ENCODE peak calls at places on chromosomes 12 and 14, in ten cellular contexts. G is breast epithelium; J is testis; H is activated CD4-positive, alpha-beta T cell treated with anti-CD3 and anti-CD28 coated beads for 4 hours; T is mesendoderm; N is hypothalamus; K is type B pancreatic cell; Y is left ventricle myocardium inferior; E is activated T-cell treated with anti-CD3 and anti-CD28 coated beads, Interleukin-2, amount 50 U/mL, for 4 hours; M is T follicular helper cell. F is an unnamed sample.
A peak's percentile ranks its signal among the peaks of the same experiment; 100 is the strongest.

GRCh38 chr14:58978336-58978735 is 210.1 kb upstream of the DAAM1 start:
- DNase-seq in G (no peak), J (no peak), H (no peak), T (no peak), N (no peak), K (no peak), Y (peak; percentile 64), E (no peak), M (no peak), F (peak; percentile 65)

GRCh38 chr12:581321-581720 is 81.9 kb downstream of the NINJ2 start:
- DNase-seq in G (no peak), J (no peak), H (no peak), T (no peak), N (no peak), K (no peak), Y (peak; percentile 40), E (no peak), M (no peak), F (peak; percentile 63)

GRCh38 chr14:83071888-83072501 is 1538.3 kb upstream of the SEL1L start:
- DNase-seq in G (no peak), J (no peak), H (no peak), T (peak; percentile 69), N (no peak), K (no peak), Y (no peak), E (no peak), M (no peak), F (no peak)

GRCh38 chr12:24770851-24771250 is 178.1 kb downstream of the BCAT1 start:
- DNase-seq in G (no peak), J (no peak), H (no peak), T (no peak), N (no peak), K (no peak), Y (no peak), E (no peak), M (no peak), F (no peak)

GRCh38 chr12:92452763-92453162 is 250.0 kb upstream of the PLEKHG7 start:
- DNase-seq in G (no peak), J (no peak), H (no peak), T (no peak), N (no peak), K (no peak), Y (no peak), E (no peak), M (no peak), F (no peak)

GRCh38 chr12:19236656-19237055 is 107.1 kb downstream of the PLEKHA5 start:
- DNase-seq in G (no peak), J (no peak), H (no peak), T (no peak), N (no peak), K (no peak), Y (no peak), E (no peak), M (no peak), F (no peak)

GRCh38 chr12:82524020-82524419 is 162.7 kb upstream of the TMTC2 start:
- DNase-seq in G (no peak), J (no peak), H (no peak), T (no peak), N (no peak), K (no peak), Y (no peak), E (no peak), M (no peak), F (no peak)

GRCh38 chr12:115660211-115660805 is 617.2 kb downstream of the MED13L start:
- DNase-seq in G (no peak), J (peak; percentile 30), H (no peak), T (no peak), N (no peak), K (no peak), Y (peak; percentile 39), E (no peak), M (no peak), F (peak; percentile 31)

GRCh38 chr12:3750616-3751015 is 2.3 kb downstream of the CRACR2A start:
- DNase-seq in G (no peak), J (no peak), H (no peak), T (no peak), N (no peak), K (peak; percentile 49), Y (no peak), E (no peak), M (no peak), F (no peak)

GRCh38 chr14:55075628-55076027 is 24.2 kb downstream of the MAPK1IP1L start:
- DNase-seq in G (no peak), J (peak; percentile 6), H (no peak), T (no peak), N (no peak), K (no peak), Y (no peak), E (no peak), M (no peak), F (no peak)

GRCh38 chr14:23359722-23360447 is 5.1 kb downstream of the EFS start:
- DNase-seq in G (no peak), J (no peak), H (no peak), T (no peak), N (no peak), K (no peak), Y (no peak), E (no peak), M (no peak), F (no peak)

GRCh38 chr14:58884442-58884841 is 246.7 kb downstream of the DACT1 start:
- DNase-seq in G (no peak), J (no peak), H (no peak), T (no peak), N (no peak), K (no peak), Y (no peak), E (no peak), M (no peak), F (no peak)

GRCh38 chr12:21328578-21328977 is 6.1 kb downstream of the SLCO1A2 start:
- DNase-seq in G (no peak), J (no peak), H (no peak), T (no peak), N (no peak), K (no peak), Y (no peak), E (no peak), M (no peak), F (no peak)

GRCh38 chr12:6909421-6910145 is 4.8 kb upstream of the ENO2 start:
- DNase-seq in G (no peak), J (no peak), H (no peak), T (no peak), N (no peak), K (no peak), Y (no peak), E (no peak), M (no peak), F (no peak)

GRCh38 chr14:106459971-106460730 is 933.8 kb downstream of the TMEM121 start:
- DNase-seq in G (no peak), J (peak; percentile 82), H (peak; percentile 61), T (no peak), N (no peak), K (no peak), Y (no peak), E (peak; percentile 66), M (peak; percentile 56), F (peak; percentile 34)

GRCh38 chr14:75306917-75307699 is 28.5 kb downstream of the FOS start:
- DNase-seq in G (no peak), J (peak; percentile 45), H (no peak), T (peak; percentile 47), N (peak; percentile 5), K (no peak), Y (no peak), E (no peak), M (no peak), F (no peak)

GRCh38 chr12:52784909-52785308 is 7.8 kb upstream of the KRT76 start:
- DNase-seq in G (no peak), J (no peak), H (no peak), T (no peak), N (no peak), K (no peak), Y (no peak), E (no peak), M (no peak), F (no peak)

GRCh38 chr14:52091913-52092312 is 23.1 kb upstream of the NID2 start:
- DNase-seq in G (no peak), J (no peak), H (no peak), T (no peak), N (no peak), K (no peak), Y (no peak), E (no peak), M (no peak), F (no peak)

GRCh38 chr14:20019257-20019865 is at the start of gene OR4K14:
- DNase-seq in G (no peak), J (no peak), H (no peak), T (no peak), N (no peak), K (no peak), Y (no peak), E (no peak), M (no peak), F (no peak)

GRCh38 chr12:18158774-18159557 is 69.0 kb upstream of the RERGL start:
- DNase-seq in G (no peak), J (peak; percentile 64), H (peak; percentile 4), T (peak; percentile 64), N (no peak), K (no peak), Y (no peak), E (no peak), M (no peak), F (no peak)

GRCh38 chr14:89221109-89221508 is 195.9 kb downstream of the FOXN3 start:
- DNase-seq in G (no peak), J (no peak), H (no peak), T (no peak), N (no peak), K (no peak), Y (no peak), E (no peak), M (no peak), F (no peak)

GRCh38 chr14:55599250-55599879 is 19.4 kb downstream of the KTN1 start:
- DNase-seq in G (peak; percentile 61), J (peak; percentile 44), H (no peak), T (no peak), N (no peak), K (no peak), Y (peak; percentile 32), E (no peak), M (no peak), F (peak; percentile 64)

GRCh38 chr12:113439606-113440030 is 17.4 kb downstream of the SDSL start:
- DNase-seq in G (no peak), J (peak; percentile 72), H (no peak), T (peak; percentile 78), N (peak; percentile 7), K (no peak), Y (no peak), E (no peak), M (no peak), F (peak; percentile 47)

GRCh38 chr14:49852351-49853157 is at the start of gene NEMF:
- DNase-seq in G (peak; percentile 86), J (peak; percentile 92), H (peak; percentile 78), T (peak; percentile 95), N (peak; percentile 84), K (peak; percentile 86), Y (peak; percentile 87), E (peak; percentile 64), M (peak; percentile 65), F (peak; percentile 93)

GRCh38 chr12:124159655-124160054 is 135.2 kb upstream of the RFLNA start:
- DNase-seq in G (no peak), J (peak; percentile 36), H (no peak), T (no peak), N (no peak), K (no peak), Y (no peak), E (no peak), M (no peak), F (no peak)

GRCh38 chr12:120126635-120127005 is 10.1 kb upstream of the RAB35 start:
- DNase-seq in G (no peak), J (peak; percentile 27), H (no peak), T (no peak), N (no peak), K (no peak), Y (no peak), E (no peak), M (no peak), F (no peak)

GRCh38 chr14:23404331-23404900 is 3.7 kb downstream of the MYH6 start:
- DNase-seq in G (no peak), J (no peak), H (no peak), T (no peak), N (no peak), K (no peak), Y (peak; percentile 17), E (no peak), M (no peak), F (no peak)

GRCh38 chr12:71639341-71639760 is 24.3 kb downstream of the ZFC3H1 start:
- DNase-seq in G (no peak), J (no peak), H (no peak), T (peak; percentile 63), N (no peak), K (no peak), Y (no peak), E (no peak), M (no peak), F (no peak)

F was measured in left ventricle myocardium superior.